ENCODE peak calls at places on chromosome X, in nine cellular contexts. I is HTR-8/SVneo; V is heart left ventricle; G is OCI-LY7; B is GM04503; Y is choroid plexus epithelial cell; X is hypothalamus; D is NCI-H2081; N is stimulated activated CD4-positive, alpha-beta T cell treated with anti-CD3 and anti-CD28 coated beads, Interleukin-12 subunit alpha, Interleukin-12 subunit beta, amount 100 ng/mL, for 4 hours. K is an unnamed sample.

GRCh38 chrX:130902446-130902782 is 595 bp downstream of the ENOX2 start:
- DNase-seq in D (no peak), Y (no peak), B (no peak), V (no peak), N (no peak), X (no peak), I (no peak), G (no peak), K (no peak)

GRCh38 chrX:56788717-56789122 is 59.7 kb downstream of the NBDY start:
- DNase-seq in B (no peak), Y (peak), X (no peak), G (peak), V (peak), I (no peak), N (no peak), D (no peak), K (no peak)

GRCh38 chrX:109626637-109627036 is 1.7 kb upstream of the KCNE5 start:
- DNase-seq in D (no peak), G (no peak), N (no peak), B (no peak), I (no peak), V (no peak), Y (no peak), X (no peak), K (no peak)

GRCh38 chrX:66018585-66019309 is 21.1 kb downstream of the VSIG4 start:
- DNase-seq in D (no peak), G (no peak), V (no peak), Y (no peak), N (no peak), I (no peak), X (no peak), B (no peak), K (no peak)

GRCh38 chrX:140503714-140504351 is 1.0 kb downstream of the SOX3 start:
- DNase-seq in B (no peak), V (no peak), I (no peak), N (no peak), X (peak), D (no peak), G (no peak), Y (no peak), K (no peak)

GRCh38 chrX:37302569-37302968 is 46.6 kb upstream of the PRRG1 start:
- DNase-seq in Y (peak), B (no peak), G (no peak), D (peak), V (no peak), I (peak), N (no peak), X (no peak), K (peak)

GRCh38 chrX:50626432-50626831 is 155.8 kb upstream of the DGKK start:
- DNase-seq in V (no peak), N (no peak), B (no peak), D (no peak), X (no peak), G (no peak), I (no peak), Y (no peak), K (no peak)

GRCh38 chrX:150329282-150329681 is 33.8 kb upstream of the MAMLD1 start:
- DNase-seq in N (no peak), B (no peak), D (no peak), I (no peak), Y (no peak), V (no peak), G (no peak), X (no peak), K (no peak)

GRCh38 chrX:97123001-97123400 is 239.3 kb downstream of the RPA4 start:
- DNase-seq in Y (no peak), V (no peak), G (no peak), X (no peak), N (no peak), I (no peak), D (no peak), B (no peak), K (no peak)

GRCh38 chrX:120823554-120823953 is 52.1 kb downstream of the CT47B1 start:
- DNase-seq in I (no peak), B (no peak), D (peak), N (no peak), X (no peak), V (no peak), Y (peak), G (no peak), K (no peak)

GRCh38 chrX:42746606-42747005 is 31.4 kb downstream of the PPP1R2C start:
- DNase-seq in N (no peak), Y (peak), I (no peak), G (no peak), X (no peak), V (no peak), B (peak), D (no peak), K (no peak)

GRCh38 chrX:152641996-152642395 is 4.3 kb downstream of the GABRQ start:
- DNase-seq in Y (peak), I (no peak), N (no peak), X (no peak), B (no peak), D (no peak), G (no peak), V (no peak), K (no peak)

GRCh38 chrX:48983081-48983480 is 11.4 kb upstream of the KCND1 start:
- DNase-seq in G (no peak), B (no peak), V (no peak), D (no peak), Y (no peak), I (no peak), X (no peak), N (no peak), K (no peak)

GRCh38 chrX:112664928-112665327 is 14.8 kb downstream of the LHFPL1 start:
- DNase-seq in I (no peak), G (no peak), V (no peak), N (no peak), D (no peak), X (no peak), Y (no peak), B (no peak), K (no peak)

GRCh38 chrX:143648705-143649104 is 12.8 kb upstream of the SLITRK4 start:
- DNase-seq in X (no peak), V (no peak), D (no peak), Y (no peak), N (no peak), I (no peak), G (peak), B (no peak), K (no peak)

GRCh38 chrX:71111141-71111843 is at the start of gene IL2RG:
- DNase-seq in Y (no peak), N (peak), V (no peak), X (no peak), G (peak), B (no peak), D (no peak), I (no peak), K (peak)

GRCh38 chrX:4622768-4623167 is 909.3 kb upstream of the PRKX start:
- DNase-seq in Y (no peak), G (no peak), B (no peak), V (no peak), X (no peak), N (no peak), D (peak), I (no peak), K (no peak)

GRCh38 chrX:129984196-129984962 is 1.9 kb downstream of the BCORL1 start:
- DNase-seq in Y (no peak), N (peak), G (peak), B (no peak), D (no peak), V (peak), I (no peak), X (peak), K (no peak)

GRCh38 chrX:130909469-130910136 is 6.6 kb upstream of the ENOX2 start:
- DNase-seq in I (no peak), N (no peak), Y (no peak), X (no peak), V (no peak), B (no peak), G (no peak), D (no peak), K (no peak)

GRCh38 chrX:74179071-74179470 is 124.9 kb upstream of the ZCCHC13 start:
- DNase-seq in X (no peak), Y (peak), V (no peak), B (peak), G (no peak), I (no peak), D (no peak), N (no peak), K (no peak)